ENCODE peak calls at places on chromosomes 11 and 22, in five cellular contexts. O, P, K, D and S are unnamed samples.

GRCh38 chr22:33401291-33401690 is 343.1 kb upstream of the SYN3 start:
- DNase-seq in D (no peak), P (no peak), O (no peak), K (no peak), S (no peak)

GRCh38 chr11:130426223-130427048 is 2.0 kb downstream of the ADAMTS8 start:
- DNase-seq in P (no peak), O (no peak), K (no peak), D (no peak), S (no peak)

GRCh38 chr11:60774726-60775125 is 10.4 kb upstream of the MS4A10 start:
- DNase-seq in K (no peak), P (no peak), D (no peak), O (no peak), S (no peak)

GRCh38 chr11:118659314-118659939 is 20.0 kb downstream of the TREH start:
- DNase-seq in O (peak; percentile 79), K (peak; percentile 93), D (peak; percentile 94), P (peak; percentile 79), S (peak; percentile 85)

GRCh38 chr11:134616048-134616447 is 204.0 kb upstream of the B3GAT1 start:
- DNase-seq in D (no peak), O (no peak), K (no peak), P (no peak), S (no peak)

GRCh38 chr11:104343578-104343977 is 179.6 kb upstream of the PDGFD start:
- DNase-seq in K (no peak), O (no peak), P (peak; percentile 64), D (peak; percentile 3), S (peak; percentile 6)

GRCh38 chr11:35050596-35050995 is 88.4 kb upstream of the CD44 start:
- DNase-seq in D (no peak), P (no peak), K (no peak), O (no peak), S (no peak)

GRCh38 chr22:49020314-49020713 is 807.4 kb downstream of the BRD1 start:
- DNase-seq in K (no peak), P (no peak), O (no peak), D (no peak), S (no peak)

GRCh38 chr22:39825661-39826102 is 67.9 kb downstream of the ENTHD1 start:
- DNase-seq in D (no peak), K (peak; percentile 30), P (no peak), O (no peak), S (no peak)

GRCh38 chr11:35272391-35272821 is 133.4 kb downstream of the CD44 start:
- DNase-seq in O (no peak), K (no peak), P (no peak), D (no peak), S (no peak)